ENCODE peak calls at places on chromosome 13, in seven cellular contexts. One of them, this sample, is unnamed.

GRCh38 chr13:52783943-52784342 is 44.3 kb upstream of the CNMD start:
- DNase-seq in SW480: no peak
- DNase-seq in WTC11: no peak
- DNase-seq in nucleus accumbens: no peak
- DNase-seq in CD8-positive, alpha-beta memory T cell: no peak
- DNase-seq in DMS79: no peak
- DNase-seq in Calu3: no peak
- DNase-seq in this sample: no peak

GRCh38 chr13:96994030-96994848 is at the start of gene OXGR1:
- DNase-seq in SW480: no peak
- DNase-seq in WTC11: peak
- DNase-seq in nucleus accumbens: no peak
- DNase-seq in CD8-positive, alpha-beta memory T cell: no peak
- DNase-seq in DMS79: no peak
- DNase-seq in Calu3: no peak
- DNase-seq in this sample: no peak

GRCh38 chr13:44396295-44396962 is 22.8 kb downstream of the SERP2 start:
- DNase-seq in SW480: no peak
- DNase-seq in WTC11: no peak
- DNase-seq in nucleus accumbens: no peak
- DNase-seq in CD8-positive, alpha-beta memory T cell: no peak
- DNase-seq in DMS79: no peak
- DNase-seq in Calu3: no peak
- DNase-seq in this sample: no peak

GRCh38 chr13:112730157-112730671 is 40.4 kb downstream of the ATP11A start:
- DNase-seq in SW480: no peak
- DNase-seq in WTC11: no peak
- DNase-seq in nucleus accumbens: no peak
- DNase-seq in CD8-positive, alpha-beta memory T cell: no peak
- DNase-seq in DMS79: no peak
- DNase-seq in Calu3: no peak
- DNase-seq in this sample: no peak

GRCh38 chr13:48595330-48596127 is 58.2 kb upstream of the CYSLTR2 start:
- DNase-seq in SW480: peak
- DNase-seq in WTC11: peak
- DNase-seq in nucleus accumbens: peak
- DNase-seq in CD8-positive, alpha-beta memory T cell: peak
- DNase-seq in DMS79: no peak
- DNase-seq in Calu3: peak
- DNase-seq in this sample: peak

GRCh38 chr13:111152836-111153235 is 37.7 kb downstream of the ARHGEF7 start:
- DNase-seq in SW480: peak
- DNase-seq in WTC11: no peak
- DNase-seq in nucleus accumbens: no peak
- DNase-seq in CD8-positive, alpha-beta memory T cell: no peak
- DNase-seq in DMS79: no peak
- DNase-seq in Calu3: no peak
- DNase-seq in this sample: peak

GRCh38 chr13:19632915-19633339 is 532 bp upstream of the MPHOSPH8 start:
- DNase-seq in SW480: peak
- DNase-seq in WTC11: no peak
- DNase-seq in nucleus accumbens: no peak
- DNase-seq in CD8-positive, alpha-beta memory T cell: no peak
- DNase-seq in DMS79: no peak
- DNase-seq in Calu3: no peak
- DNase-seq in this sample: no peak

GRCh38 chr13:105573134-105573533 is 962.3 kb downstream of the EFNB2 start:
- DNase-seq in SW480: no peak
- DNase-seq in WTC11: no peak
- DNase-seq in nucleus accumbens: no peak
- DNase-seq in CD8-positive, alpha-beta memory T cell: no peak
- DNase-seq in DMS79: no peak
- DNase-seq in Calu3: no peak
- DNase-seq in this sample: no peak

GRCh38 chr13:43785681-43786471 is 896 bp downstream of the ENOX1 start:
- DNase-seq in SW480: peak
- DNase-seq in WTC11: peak
- DNase-seq in nucleus accumbens: peak
- DNase-seq in CD8-positive, alpha-beta memory T cell: no peak
- DNase-seq in DMS79: peak
- DNase-seq in Calu3: peak
- DNase-seq in this sample: peak

GRCh38 chr13:45255253-45255987 is 54.6 kb upstream of the KCTD4 start:
- DNase-seq in SW480: no peak
- DNase-seq in WTC11: no peak
- DNase-seq in nucleus accumbens: no peak
- DNase-seq in CD8-positive, alpha-beta memory T cell: no peak
- DNase-seq in DMS79: no peak
- DNase-seq in Calu3: no peak
- DNase-seq in this sample: no peak

GRCh38 chr13:22449251-22449650 is 731.5 kb upstream of the SGCG start:
- DNase-seq in SW480: no peak
- DNase-seq in WTC11: no peak
- DNase-seq in nucleus accumbens: no peak
- DNase-seq in CD8-positive, alpha-beta memory T cell: no peak
- DNase-seq in DMS79: no peak
- DNase-seq in Calu3: no peak
- DNase-seq in this sample: no peak

GRCh38 chr13:51811920-51812328 is 8.0 kb upstream of the DHRS12 start:
- DNase-seq in SW480: no peak
- DNase-seq in WTC11: no peak
- DNase-seq in nucleus accumbens: no peak
- DNase-seq in CD8-positive, alpha-beta memory T cell: no peak
- DNase-seq in DMS79: no peak
- DNase-seq in Calu3: no peak
- DNase-seq in this sample: no peak

GRCh38 chr13:50387124-50387581 is 371.9 kb downstream of the KCNRG start:
- DNase-seq in SW480: peak
- DNase-seq in WTC11: peak
- DNase-seq in nucleus accumbens: no peak
- DNase-seq in CD8-positive, alpha-beta memory T cell: peak
- DNase-seq in DMS79: no peak
- DNase-seq in Calu3: peak
- DNase-seq in this sample: peak

GRCh38 chr13:95474992-95475391 is 77.5 kb upstream of the CLDN10 start:
- DNase-seq in SW480: no peak
- DNase-seq in WTC11: no peak
- DNase-seq in nucleus accumbens: no peak
- DNase-seq in CD8-positive, alpha-beta memory T cell: no peak
- DNase-seq in DMS79: no peak
- DNase-seq in Calu3: no peak
- DNase-seq in this sample: no peak

GRCh38 chr13:44103721-44104490 is 224.2 kb downstream of the LACC1 start:
- DNase-seq in SW480: no peak
- DNase-seq in WTC11: no peak
- DNase-seq in nucleus accumbens: peak
- DNase-seq in CD8-positive, alpha-beta memory T cell: no peak
- DNase-seq in DMS79: peak
- DNase-seq in Calu3: no peak
- DNase-seq in this sample: no peak

GRCh38 chr13:99383946-99384345 is 76.7 kb upstream of the GPR183 start:
- DNase-seq in SW480: no peak
- DNase-seq in WTC11: no peak
- DNase-seq in nucleus accumbens: no peak
- DNase-seq in CD8-positive, alpha-beta memory T cell: no peak
- DNase-seq in DMS79: no peak
- DNase-seq in Calu3: no peak
- DNase-seq in this sample: no peak

GRCh38 chr13:112968380-112968909 is 569 bp upstream of the MCF2L start:
- DNase-seq in SW480: peak
- DNase-seq in WTC11: no peak
- DNase-seq in nucleus accumbens: no peak
- DNase-seq in CD8-positive, alpha-beta memory T cell: peak
- DNase-seq in DMS79: peak
- DNase-seq in Calu3: peak
- DNase-seq in this sample: no peak

GRCh38 chr13:94479559-94480095 is at the start of gene DCT:
- DNase-seq in SW480: no peak
- DNase-seq in WTC11: no peak
- DNase-seq in nucleus accumbens: no peak
- DNase-seq in CD8-positive, alpha-beta memory T cell: no peak
- DNase-seq in DMS79: peak
- DNase-seq in Calu3: no peak
- DNase-seq in this sample: no peak

GRCh38 chr13:25682221-25682620 is 310.4 kb downstream of the ATP8A2 start:
- DNase-seq in SW480: no peak
- DNase-seq in WTC11: no peak
- DNase-seq in nucleus accumbens: no peak
- DNase-seq in CD8-positive, alpha-beta memory T cell: no peak
- DNase-seq in DMS79: no peak
- DNase-seq in Calu3: no peak
- DNase-seq in this sample: no peak

GRCh38 chr13:104737713-104738112 is 1671.5 kb upstream of the SLC10A2 start:
- DNase-seq in SW480: no peak
- DNase-seq in WTC11: no peak
- DNase-seq in nucleus accumbens: no peak
- DNase-seq in CD8-positive, alpha-beta memory T cell: no peak
- DNase-seq in DMS79: no peak
- DNase-seq in Calu3: no peak
- DNase-seq in this sample: no peak

GRCh38 chr13:27627377-27627776 is 5.7 kb downstream of the POLR1D start:
- DNase-seq in SW480: no peak
- DNase-seq in WTC11: no peak
- DNase-seq in nucleus accumbens: no peak
- DNase-seq in CD8-positive, alpha-beta memory T cell: no peak
- DNase-seq in DMS79: no peak
- DNase-seq in Calu3: no peak
- DNase-seq in this sample: no peak

GRCh38 chr13:37534181-37534580 is 64.4 kb downstream of the POSTN start:
- DNase-seq in SW480: no peak
- DNase-seq in WTC11: no peak
- DNase-seq in nucleus accumbens: no peak
- DNase-seq in CD8-positive, alpha-beta memory T cell: no peak
- DNase-seq in DMS79: no peak
- DNase-seq in Calu3: no peak
- DNase-seq in this sample: no peak

GRCh38 chr13:91100944-91101343 is 246.5 kb upstream of the MIR17HG start:
- DNase-seq in SW480: no peak
- DNase-seq in WTC11: no peak
- DNase-seq in nucleus accumbens: no peak
- DNase-seq in CD8-positive, alpha-beta memory T cell: no peak
- DNase-seq in DMS79: no peak
- DNase-seq in Calu3: no peak
- DNase-seq in this sample: no peak

GRCh38 chr13:31946091-31946770 is 85.3 kb upstream of the FRY start:
- DNase-seq in SW480: no peak
- DNase-seq in WTC11: no peak
- DNase-seq in nucleus accumbens: no peak
- DNase-seq in CD8-positive, alpha-beta memory T cell: no peak
- DNase-seq in DMS79: no peak
- DNase-seq in Calu3: no peak
- DNase-seq in this sample: no peak

GRCh38 chr13:21297452-21297851 is 121.0 kb downstream of the MRPL57 start:
- DNase-seq in SW480: no peak
- DNase-seq in WTC11: no peak
- DNase-seq in nucleus accumbens: no peak
- DNase-seq in CD8-positive, alpha-beta memory T cell: no peak
- DNase-seq in DMS79: no peak
- DNase-seq in Calu3: no peak
- DNase-seq in this sample: no peak

GRCh38 chr13:103605546-103606326 is 539.5 kb upstream of the SLC10A2 start:
- DNase-seq in SW480: no peak
- DNase-seq in WTC11: no peak
- DNase-seq in nucleus accumbens: no peak
- DNase-seq in CD8-positive, alpha-beta memory T cell: no peak
- DNase-seq in DMS79: no peak
- DNase-seq in Calu3: no peak
- DNase-seq in this sample: no peak

GRCh38 chr13:101390461-101390860 is 25.8 kb downstream of the NALCN start:
- DNase-seq in SW480: no peak
- DNase-seq in WTC11: no peak
- DNase-seq in nucleus accumbens: no peak
- DNase-seq in CD8-positive, alpha-beta memory T cell: no peak
- DNase-seq in DMS79: no peak
- DNase-seq in Calu3: no peak
- DNase-seq in this sample: no peak

GRCh38 chr13:27619093-27619705 is 1.1 kb downstream of the LNX2 start:
- DNase-seq in SW480: peak
- DNase-seq in WTC11: no peak
- DNase-seq in nucleus accumbens: no peak
- DNase-seq in CD8-positive, alpha-beta memory T cell: no peak
- DNase-seq in DMS79: no peak
- DNase-seq in Calu3: no peak
- DNase-seq in this sample: no peak

GRCh38 chr13:42709276-42709675 is 72.1 kb upstream of the FAM216B start:
- DNase-seq in SW480: no peak
- DNase-seq in WTC11: no peak
- DNase-seq in nucleus accumbens: no peak
- DNase-seq in CD8-positive, alpha-beta memory T cell: no peak
- DNase-seq in DMS79: no peak
- DNase-seq in Calu3: no peak
- DNase-seq in this sample: no peak

GRCh38 chr13:110319774-110320509 is 12.9 kb downstream of the COL4A2 start:
- DNase-seq in SW480: peak
- DNase-seq in WTC11: no peak
- DNase-seq in nucleus accumbens: no peak
- DNase-seq in CD8-positive, alpha-beta memory T cell: no peak
- DNase-seq in DMS79: no peak
- DNase-seq in Calu3: peak
- DNase-seq in this sample: peak

GRCh38 chr13:48772908-48773307 is 119.2 kb downstream of the CYSLTR2 start:
- DNase-seq in SW480: no peak
- DNase-seq in WTC11: no peak
- DNase-seq in nucleus accumbens: no peak
- DNase-seq in CD8-positive, alpha-beta memory T cell: no peak
- DNase-seq in DMS79: no peak
- DNase-seq in Calu3: no peak
- DNase-seq in this sample: no peak

GRCh38 chr13:58399263-58399662 is 767.7 kb downstream of the PCDH17 start:
- DNase-seq in SW480: no peak
- DNase-seq in WTC11: no peak
- DNase-seq in nucleus accumbens: no peak
- DNase-seq in CD8-positive, alpha-beta memory T cell: no peak
- DNase-seq in DMS79: no peak
- DNase-seq in Calu3: no peak
- DNase-seq in this sample: no peak

GRCh38 chr13:114105351-114106225 is 26.8 kb downstream of the RASA3 start:
- DNase-seq in SW480: no peak
- DNase-seq in WTC11: peak
- DNase-seq in nucleus accumbens: no peak
- DNase-seq in CD8-positive, alpha-beta memory T cell: no peak
- DNase-seq in DMS79: no peak
- DNase-seq in Calu3: no peak
- DNase-seq in this sample: no peak

GRCh38 chr13:38763446-38764381 is 76.8 kb downstream of the FREM2 start:
- DNase-seq in SW480: peak
- DNase-seq in WTC11: peak
- DNase-seq in nucleus accumbens: no peak
- DNase-seq in CD8-positive, alpha-beta memory T cell: no peak
- DNase-seq in DMS79: no peak
- DNase-seq in Calu3: peak
- DNase-seq in this sample: peak

GRCh38 chr13:91144054-91144453 is 203.4 kb upstream of the MIR17HG start:
- DNase-seq in SW480: no peak
- DNase-seq in WTC11: no peak
- DNase-seq in nucleus accumbens: no peak
- DNase-seq in CD8-positive, alpha-beta memory T cell: no peak
- DNase-seq in DMS79: no peak
- DNase-seq in Calu3: no peak
- DNase-seq in this sample: no peak